ENCODE peak calls at places on chromosomes 3 and 15, in five cellular contexts. B is MM.1S, Q is Karpas-422, V is SK-N-SH, S is Peyer's patch. L is an unnamed sample.

GRCh38 chr3:101819649-101820202 is 29.6 kb upstream of the NFKBIZ start:
- DNase-seq in S (no peak), Q (no peak), B (no peak), V (no peak), L (no peak)

GRCh38 chr3:4416961-4417360 is 50.1 kb downstream of the SUMF1 start:
- DNase-seq in S (no peak), B (no peak), Q (no peak), V (peak; percentile 45), L (no peak)

GRCh38 chr3:72353236-72354105 is 494.8 kb downstream of the SHQ1 start:
- DNase-seq in S (no peak), Q (no peak), V (no peak), B (no peak), L (no peak)

GRCh38 chr3:17194116-17194515 is 309.4 kb downstream of the PLCL2 start:
- DNase-seq in V (no peak), Q (no peak), S (no peak), B (no peak), L (no peak)

GRCh38 chr15:60408438-60409105 is 10.8 kb upstream of the ANXA2 start:
- DNase-seq in B (peak; percentile 35), V (no peak), S (no peak), Q (peak; percentile 46), L (no peak)

GRCh38 chr15:59360305-59360704 is 12.4 kb downstream of the MYO1E start:
- DNase-seq in V (no peak), S (no peak), Q (no peak), B (no peak), L (no peak)

GRCh38 chr3:104631254-104631653 is 735.5 kb upstream of the ALCAM start:
- DNase-seq in V (no peak), S (no peak), B (no peak), Q (no peak), L (no peak)

GRCh38 chr3:23017800-23018199 is 185.3 kb upstream of the UBE2E2 start:
- DNase-seq in B (no peak), V (no peak), Q (no peak), S (no peak), L (no peak)

GRCh38 chr15:43517354-43518072 is at the start of gene MAP1A:
- DNase-seq in B (no peak), V (peak; percentile 89), Q (peak; percentile 38), S (no peak), L (no peak)

GRCh38 chr3:164458986-164459385 is 619.3 kb downstream of the SI start:
- DNase-seq in Q (no peak), S (no peak), V (no peak), B (no peak), L (no peak)

GRCh38 chr15:38438031-38438986 is 15.6 kb upstream of the FAM98B start:
- DNase-seq in B (no peak), Q (no peak), S (no peak), V (no peak), L (no peak)

GRCh38 chr3:138089091-138089490 is 26.3 kb downstream of the DZIP1L start:
- DNase-seq in V (no peak), S (no peak), Q (no peak), B (no peak), L (no peak)

GRCh38 chr15:95368211-95368610 is 962.3 kb upstream of the NR2F2 start:
- DNase-seq in B (no peak), Q (no peak), S (no peak), V (no peak), L (no peak)

GRCh38 chr3:79521221-79521848 is 246.5 kb downstream of the ROBO1 start:
- DNase-seq in B (peak; percentile 65), V (peak; percentile 21), S (no peak), Q (peak; percentile 83), L (no peak)

GRCh38 chr15:40853241-40853890 is 9.5 kb downstream of the SPINT1 start:
- DNase-seq in S (no peak), B (no peak), V (no peak), Q (no peak), L (no peak)

GRCh38 chr15:85393206-85393605 is 12.8 kb downstream of the AKAP13 start:
- DNase-seq in V (no peak), B (no peak), S (no peak), Q (no peak), L (no peak)

GRCh38 chr15:85388506-85388905 is 8.1 kb downstream of the AKAP13 start:
- DNase-seq in B (no peak), Q (no peak), V (no peak), S (no peak), L (no peak)

GRCh38 chr15:85389774-85390173 is 9.4 kb downstream of the AKAP13 start:
- DNase-seq in B (no peak), Q (no peak), V (no peak), S (no peak), L (no peak)

GRCh38 chr15:85386261-85386660 is 5.9 kb downstream of the AKAP13 start:
- DNase-seq in Q (no peak), V (no peak), B (no peak), S (no peak), L (no peak)

GRCh38 chr15:85388962-85389361 is 8.6 kb downstream of the AKAP13 start:
- DNase-seq in Q (no peak), S (no peak), B (no peak), V (no peak), L (no peak)
- H3K4me3 ChIP-seq in Q (peak overlapping the region; percentile 39), S (no peak overlapping the region), B (no peak overlapping the region), V (no peak overlapping the region), L (no peak overlapping the region)

GRCh38 chr3:74592359-74592758 is 22.1 kb downstream of the CNTN3 start:
- DNase-seq in B (no peak), V (no peak), Q (no peak), S (no peak), L (no peak)

GRCh38 chr3:74590620-74591262 is 23.7 kb downstream of the CNTN3 start:
- DNase-seq in B (no peak), S (no peak), Q (no peak), V (no peak), L (no peak)

GRCh38 chr3:74593152-74593551 is 21.3 kb downstream of the CNTN3 start:
- DNase-seq in V (no peak), S (no peak), B (no peak), Q (no peak), L (no peak)

GRCh38 chr3:74591946-74592345 is 22.5 kb downstream of the CNTN3 start:
- DNase-seq in V (no peak), B (no peak), Q (no peak), S (no peak), L (no peak)
- H3K27ac ChIP-seq in V (no peak overlapping the region), B (no peak overlapping the region), Q (no peak overlapping the region), S (no peak overlapping the region), L (no peak overlapping the region)

GRCh38 chr3:52705438-52705687 is 228 bp downstream of the GLT8D1 start:
- DNase-seq in S (no peak), V (no peak), B (no peak), Q (no peak), L (no peak)

GRCh38 chr3:52704611-52705437 is 767 bp downstream of the GLT8D1 start:
- DNase-seq in Q (peak; percentile 70), S (peak; percentile 59), B (peak; percentile 50), V (peak; percentile 52), L (peak; percentile 91)

GRCh38 chr3:52710512-52710911 is 4.6 kb downstream of the SPCS1 start:
- DNase-seq in Q (no peak), S (no peak), B (peak; percentile 81), V (no peak), L (no peak)

GRCh38 chr3:52705688-52706686 is at the start of the genes GLT8D1 and SPCS1:
- DNase-seq in Q (peak; percentile 95), V (peak; percentile 96), S (peak; percentile 93), B (peak; percentile 89), L (peak; percentile 90)

DNA sequence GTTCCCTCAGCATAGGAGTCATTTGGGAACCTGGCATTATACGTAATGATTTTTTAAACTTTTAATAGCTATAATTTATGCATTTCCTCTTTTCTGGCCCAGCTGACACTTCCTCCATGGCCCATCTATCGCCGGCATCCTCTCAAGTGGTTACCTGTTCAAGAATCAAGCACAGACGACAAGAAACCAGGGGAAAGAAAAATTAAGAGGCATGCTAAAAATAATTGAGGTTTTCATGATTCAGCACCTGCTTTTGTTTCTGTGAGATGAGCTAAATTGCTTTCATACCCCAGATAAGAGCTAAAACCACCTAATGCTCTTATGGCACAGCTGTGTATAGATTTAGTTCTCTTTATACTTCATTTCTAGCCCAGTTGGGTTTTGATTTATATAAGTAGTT is 1.7 kb downstream of the SPCS1 start:
- DNase-seq in B (peak; percentile 89), S (no peak), V (no peak), Q (no peak), L (no peak)
- H3K4me3 ChIP-seq in B (peak overlapping the region; percentile 98), S (no peak overlapping the region), V (peak overlapping the region; percentile 79), Q (peak overlapping the region; percentile 90), L (peak overlapping the region; percentile 89)

GRCh38 chr3:15964605-15965061 is 166.9 kb upstream of the ANKRD28 start:
- DNase-seq in B (no peak), S (no peak), V (no peak), Q (peak; percentile 34), L (no peak)
- H3K27ac ChIP-seq in B (no peak overlapping the region), S (no peak overlapping the region), V (peak overlapping the region; percentile 78), Q (no peak overlapping the region), L (peak overlapping the region; percentile 26)

GRCh38 chr15:77024273-77025065 is 29.5 kb downstream of the PSTPIP1 start:
- DNase-seq in Q (peak; percentile 89), V (peak; percentile 94), B (peak; percentile 61), S (peak; percentile 80), L (peak; percentile 72)
- H3K4me3 ChIP-seq in Q (no peak overlapping the region), V (no peak overlapping the region), B (no peak overlapping the region), S (no peak overlapping the region), L (no peak overlapping the region)

GRCh38 chr15:75702431-75702830 is 10.2 kb downstream of the CSPG4 start:
- DNase-seq in Q (no peak), V (no peak), B (no peak), S (no peak), L (no peak)
- H3K27ac ChIP-seq in Q (no peak overlapping the region), V (no peak overlapping the region), B (no peak overlapping the region), S (no peak overlapping the region), L (no peak overlapping the region)

GRCh38 chr3:183448369-183449128 is 20.1 kb upstream of the MCF2L2 start:
- DNase-seq in V (no peak), Q (peak; percentile 54), S (no peak), B (no peak), L (no peak)
- H3K4me3 ChIP-seq in V (peak overlapping the region; percentile 95), Q (peak overlapping the region; percentile 80), S (peak overlapping the region; percentile 76), B (peak overlapping the region; percentile 95), L (peak overlapping the region; percentile 80)

GRCh38 chr15:67862771-67863441 is 23.1 kb upstream of the RNU6-1 start:
- DNase-seq in S (no peak), V (no peak), Q (peak; percentile 71), B (no peak), L (no peak)
- H3K27ac ChIP-seq in S (peak overlapping the region; percentile 12), V (no peak overlapping the region), Q (peak overlapping the region; percentile 65), B (no peak overlapping the region), L (no peak overlapping the region)

DNA sequence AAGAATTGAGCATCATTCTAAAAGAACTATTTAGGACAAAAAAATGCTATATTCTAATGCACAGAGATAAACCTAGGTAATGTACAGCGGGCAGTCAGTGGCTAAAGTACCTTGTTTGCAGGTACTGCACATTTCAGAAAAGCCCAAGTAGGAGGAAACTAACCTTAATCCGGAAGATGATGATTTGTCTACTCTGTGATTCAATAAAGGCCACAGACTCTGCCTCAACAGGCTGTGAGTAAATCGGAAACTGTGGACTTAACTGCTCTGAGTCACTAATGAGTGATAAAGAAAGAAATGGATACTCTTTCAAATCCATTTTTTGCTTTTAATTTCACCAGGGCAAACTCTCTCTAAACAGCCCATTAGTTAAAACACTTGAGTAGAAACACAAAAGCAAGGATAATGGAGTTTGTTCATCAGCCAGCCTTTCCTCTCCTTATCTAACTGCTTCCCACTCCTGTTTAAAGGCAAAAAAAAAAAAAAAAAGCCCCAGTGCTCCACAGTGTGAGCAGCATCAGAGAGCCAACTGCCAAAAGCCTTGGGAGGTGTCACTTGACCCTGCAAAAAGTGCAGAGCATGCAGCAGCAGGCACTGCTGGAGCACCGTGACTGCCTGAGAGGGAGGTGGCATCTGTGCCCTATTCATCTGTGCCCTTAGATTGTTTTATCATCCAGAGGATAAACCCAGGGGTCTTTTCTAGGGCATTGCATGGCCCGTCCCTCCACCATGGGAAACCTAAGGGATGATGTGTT is 187.7 kb downstream of the SATB1 start:
- DNase-seq in S (no peak), Q (no peak), V (no peak), B (no peak), L (no peak)
- H3K4me3 ChIP-seq in S (no peak overlapping the region), Q (no peak overlapping the region), V (no peak overlapping the region), B (no peak overlapping the region), L (no peak overlapping the region)